ENCODE peak calls at places on chromosomes 6 and 20, in six cellular contexts. Y is ovary; J is OCI-M1; U is SHP77; S is mesothelial cell of epicardium; P is CD4-positive, alpha-beta T cell. V is an unnamed sample.
A peak's percentile ranks its signal among the peaks of the same experiment; 100 is the strongest.

GRCh38 chr6:23145801-23146200 is 576.4 kb downstream of the HDGFL1 start:
- DNase-seq in Y (no peak), U (no peak), J (no peak), P (no peak), S (no peak), V (peak; percentile 1)

GRCh38 chr20:24432057-24432456 is 37.4 kb upstream of the SYNDIG1 start:
- DNase-seq in S (no peak), J (no peak), U (no peak), P (no peak), Y (no peak), V (no peak)

GRCh38 chr6:160201056-160201455 is 57.6 kb downstream of the SLC22A2 start:
- DNase-seq in Y (no peak), S (no peak), J (no peak), P (no peak), U (no peak), V (no peak)

GRCh38 chr6:134422426-134423231 is 104.7 kb upstream of the SGK1 start:
- DNase-seq in Y (no peak), P (no peak), J (no peak), U (no peak), S (no peak), V (no peak)

GRCh38 chr20:32338665-32339064 is 19.5 kb upstream of the ASXL1 start:
- DNase-seq in Y (no peak), J (no peak), S (no peak), P (no peak), U (no peak), V (no peak)

GRCh38 chr6:17505767-17506280 is 94.3 kb upstream of the FAM8A1 start:
- DNase-seq in U (no peak), S (no peak), J (no peak), Y (no peak), P (no peak), V (no peak)

GRCh38 chr6:148395583-148396101 is 53.0 kb downstream of the SASH1 start:
- DNase-seq in J (no peak), P (no peak), Y (no peak), U (peak; percentile 14), S (no peak), V (no peak)

GRCh38 chr6:166244353-166245045 is 63.7 kb downstream of the PRR18 start:
- DNase-seq in S (no peak), J (no peak), U (no peak), Y (no peak), P (no peak), V (no peak)

GRCh38 chr20:47612670-47613069 is 111.0 kb downstream of the NCOA3 start:
- DNase-seq in S (no peak), J (peak; percentile 28), P (no peak), Y (no peak), U (no peak), V (no peak)

GRCh38 chr20:40720826-40721225 is 31.8 kb upstream of the MAFB start:
- DNase-seq in J (no peak), Y (no peak), P (no peak), S (no peak), U (no peak), V (no peak)